ENCODE peak calls at places on chromosomes 4 and X, in seven cellular contexts. X is tibial nerve, Z is hepatocyte, V is upper lobe of right lung, U is adrenal gland, K is pancreas, T is mesendoderm. F is an unnamed sample. For H3K4me1, the result is how much of the 10 kb centered on the place peaks cover.

GRCh38 chr4:845233-845835 is 19.4 kb upstream of the CPLX1 start:
- DNase-seq in X (no peak), Z (no peak), V (no peak), U (peak), K (peak), T (no peak), F (no peak)

GRCh38 chr4:41991916-41992767 is 1.8 kb downstream of the SLC30A9 start:
- DNase-seq in X (no peak), Z (peak), V (no peak), U (no peak), K (no peak), T (no peak), F (no peak)

GRCh38 chr4:112005027-112005426 is 140.2 kb upstream of the FAM241A start:
- DNase-seq in X (no peak), Z (no peak), V (no peak), U (no peak), K (no peak), T (no peak), F (no peak)

GRCh38 chrX:2513120-2513664 is 12.4 kb upstream of the DHRSX start:
- DNase-seq in X (no peak), Z (no peak), V (no peak), U (no peak), K (no peak), T (peak), F (no peak)

GRCh38 chr4:182881928-182882327 is 35.3 kb downstream of the DCTD start:
- DNase-seq in X (no peak), Z (no peak), V (no peak), U (peak), K (peak), T (no peak), F (no peak)

GRCh38 chrX:16807976-16808542 is 21.8 kb downstream of the TXLNG start:
- DNase-seq in X (no peak), Z (peak), V (no peak), U (peak), K (no peak), T (peak), F (no peak)

GRCh38 chr4:156321203-156321602 is 367.5 kb upstream of the CTSO start:
- DNase-seq in X (no peak), Z (no peak), V (no peak), U (no peak), K (no peak), T (no peak), F (no peak)

GRCh38 chrX:56802921-56803848 is 74.1 kb downstream of the NBDY start:
- DNase-seq in X (peak), Z (peak), V (no peak), U (peak), K (peak), T (peak), F (peak)

GRCh38 chr4:159105761-159106243 is 2.9 kb downstream of the RAPGEF2 start:
- DNase-seq in X (peak), Z (no peak), V (no peak), U (no peak), K (no peak), T (peak), F (no peak)

GRCh38 chr4:13721894-13722293 is 94.4 kb upstream of the BOD1L1 start:
- DNase-seq in X (no peak), Z (no peak), V (no peak), U (no peak), K (no peak), T (no peak), F (no peak)

GRCh38 chr4:155566241-155566823 is 100.3 kb upstream of the GUCY1A1 start:
- DNase-seq in X (no peak), Z (no peak), V (no peak), U (no peak), K (no peak), T (no peak), F (no peak)

GRCh38 chrX:53082773-53083616 is 828 bp downstream of the TSPYL2 start:
- DNase-seq in X (no peak), Z (no peak), V (no peak), U (no peak), K (no peak), T (no peak), F (no peak)

GRCh38 chr4:156294577-156294976 is 340.9 kb upstream of the CTSO start:
- DNase-seq in X (no peak), Z (peak), V (no peak), U (no peak), K (no peak), T (peak), F (no peak)

DNA sequence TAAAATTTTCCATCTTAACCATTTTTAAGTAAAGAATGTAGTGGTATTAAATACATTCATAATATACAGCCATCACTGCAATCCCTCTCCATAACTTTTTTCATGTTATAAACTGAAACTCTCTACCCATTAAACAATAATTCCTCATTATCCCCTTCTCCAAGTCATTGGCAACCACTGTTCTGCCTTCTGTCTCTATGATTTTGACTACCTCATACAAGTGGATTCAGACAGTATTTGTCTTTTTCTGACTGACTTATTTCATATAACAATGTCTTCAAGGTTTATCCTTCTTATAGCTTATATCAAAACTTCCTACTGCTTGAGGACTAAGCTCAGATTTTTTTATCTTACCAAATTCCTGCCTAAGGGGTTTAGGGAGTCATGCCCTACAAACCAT is 1723.1 kb upstream of the AGA start:
- DNase-seq in X (no peak), Z (no peak), V (no peak), U (no peak), K (no peak), T (no peak), F (no peak)
- H3K4me3 ChIP-seq in X (no peak), Z (no peak), V (no peak), U (no peak), K (no peak), T (no peak), F (no peak)

GRCh38 chrX:42948723-42949122 is 170.8 kb upstream of the PPP1R2C start:
- DNase-seq in X (no peak), Z (no peak), V (no peak), U (no peak), K (no peak), T (peak), F (no peak)
- H3K27ac ChIP-seq in X (no peak), Z (no peak), V (no peak), U (no peak), K (no peak), T (no peak), F (no peak)

GRCh38 chr4:16230308-16230707 is 4.0 kb upstream of the TAPT1 start:
- DNase-seq in X (no peak), Z (no peak), V (no peak), U (no peak), K (no peak), T (no peak), F (no peak)
- H3K4me1 ChIP-seq in X (under half), Z (under half), V (under half), U (half or more), K (under half), T (under half), F (under half)

GRCh38 chr4:176925962-176926361 is 133.2 kb upstream of the VEGFC start:
- DNase-seq in X (no peak), Z (no peak), V (no peak), U (no peak), K (no peak), T (no peak), F (no peak)

GRCh38 chr4:176924238-176924637 is 131.5 kb upstream of the VEGFC start:
- DNase-seq in X (no peak), Z (no peak), V (no peak), U (no peak), K (no peak), T (no peak), F (no peak)

GRCh38 chr4:176920694-176921093 is 128.0 kb upstream of the VEGFC start:
- DNase-seq in X (no peak), Z (no peak), V (no peak), U (no peak), K (no peak), T (no peak), F (no peak)

GRCh38 chr4:176919631-176920030 is 126.9 kb upstream of the VEGFC start:
- DNase-seq in X (no peak), Z (no peak), V (no peak), U (no peak), K (no peak), T (no peak), F (no peak)

GRCh38 chr4:176921256-176921655 is 128.5 kb upstream of the VEGFC start:
- DNase-seq in X (no peak), Z (no peak), V (no peak), U (no peak), K (no peak), T (no peak), F (no peak)
- H3K4me3 ChIP-seq in X (no peak), Z (no peak), V (no peak), U (no peak), K (no peak), T (no peak), F (no peak)

DNA sequence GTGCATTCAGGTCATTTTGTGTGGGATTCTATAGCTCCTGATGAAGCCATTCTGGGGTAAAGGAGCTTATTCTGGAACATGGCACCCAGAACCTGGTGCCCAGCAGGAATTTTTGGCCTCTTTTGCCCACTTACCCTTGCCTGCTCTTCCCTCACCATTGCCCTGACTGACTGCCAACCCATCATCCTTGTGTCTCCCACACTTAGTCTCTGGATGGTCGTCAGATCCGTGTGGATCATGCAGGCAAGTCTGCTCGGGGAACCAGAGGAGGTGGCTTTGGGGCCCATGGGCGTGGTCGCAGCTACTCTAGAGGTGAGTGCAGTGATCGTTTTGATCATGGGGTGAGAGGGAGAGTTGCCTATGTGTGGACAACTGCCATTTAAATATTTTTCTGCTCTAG is 1.8 kb downstream of the RBM3 start:
- DNase-seq in X (no peak), Z (no peak), V (no peak), U (no peak), K (no peak), T (no peak), F (no peak)
- H3K27ac ChIP-seq in X (peak), Z (no peak), V (no peak), U (no peak), K (no peak), T (no peak), F (peak)

GRCh38 chrX:107678957-107679740 is 50.8 kb downstream of the PRPS1 start:
- DNase-seq in X (peak), Z (peak), V (peak), U (peak), K (no peak), T (no peak), F (peak)
- H3K4me1 ChIP-seq in X (under half), Z (under half), V (under half), U (under half), K (under half), T (under half), F (under half)

GRCh38 chr4:109298279-109299010 is 4.0 kb downstream of the COL25A1 start:
- DNase-seq in X (no peak), Z (peak), V (no peak), U (no peak), K (no peak), T (peak), F (no peak)

GRCh38 chr4:109301691-109302365 is 630 bp downstream of the COL25A1 start:
- DNase-seq in X (no peak), Z (peak), V (no peak), U (peak), K (no peak), T (peak), F (no peak)

GRCh38 chr4:109302366-109303140 is at the start of gene COL25A1:
- DNase-seq in X (peak), Z (peak), V (peak), U (peak), K (peak), T (peak), F (peak)

GRCh38 chr4:109303141-109303499 is 662 bp upstream of the COL25A1 start:
- DNase-seq in X (no peak), Z (peak), V (peak), U (no peak), K (no peak), T (peak), F (no peak)
- H3K4me3 ChIP-seq in X (peak), Z (peak), V (peak), U (peak), K (peak), T (peak), F (peak)

GRCh38 chr4:151488968-151489367 is 80.0 kb downstream of the FHIP1A start:
- DNase-seq in X (no peak), Z (no peak), V (no peak), U (no peak), K (no peak), T (peak), F (no peak)

GRCh38 chr4:151481813-151482212 is 72.8 kb downstream of the FHIP1A start:
- DNase-seq in X (no peak), Z (no peak), V (no peak), U (no peak), K (no peak), T (no peak), F (no peak)

GRCh38 chr4:151485541-151486131 is 76.7 kb downstream of the FHIP1A start:
- DNase-seq in X (no peak), Z (no peak), V (no peak), U (no peak), K (peak), T (peak), F (no peak)

GRCh38 chr4:151486166-151486565 is 77.2 kb downstream of the FHIP1A start:
- DNase-seq in X (no peak), Z (no peak), V (no peak), U (no peak), K (no peak), T (no peak), F (no peak)

DNA sequence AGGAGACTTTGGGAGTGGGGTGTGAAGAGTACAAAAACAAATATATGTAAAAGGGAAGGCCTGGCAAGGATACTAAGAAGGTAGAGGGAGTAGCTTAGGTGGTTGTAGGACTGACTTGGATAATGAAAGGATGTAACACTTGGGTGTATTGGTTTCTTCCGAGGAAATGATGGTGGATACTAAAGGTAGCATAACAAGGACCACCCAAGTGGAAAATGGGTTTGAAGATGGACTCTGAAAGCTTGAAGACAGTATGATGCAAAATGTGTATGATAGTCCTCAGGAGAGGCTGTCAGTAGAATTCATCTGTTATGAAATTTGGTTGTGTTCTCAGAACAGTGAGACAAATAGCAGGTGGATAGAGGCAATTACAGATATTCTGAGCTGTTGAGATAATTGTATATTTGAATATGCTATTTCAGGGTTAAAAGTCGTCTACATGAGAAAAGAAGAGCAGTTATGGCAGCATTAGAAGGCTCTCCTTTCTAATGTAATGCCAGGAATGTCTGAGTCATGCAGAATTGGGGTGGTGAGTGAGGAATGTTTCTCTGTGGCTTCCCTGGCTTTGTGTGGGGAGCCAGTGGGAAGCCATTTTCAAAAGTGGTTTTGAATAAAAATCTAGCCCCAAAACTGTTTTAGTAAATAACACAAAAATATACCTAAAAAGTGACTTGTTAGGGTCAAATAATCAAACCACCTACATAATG is 75.6 kb downstream of the FHIP1A start:
- DNase-seq in X (no peak), Z (peak), V (no peak), U (peak), K (no peak), T (peak), F (no peak)
- H3K27ac ChIP-seq in X (no peak), Z (no peak), V (no peak), U (no peak), K (no peak), T (peak), F (peak)

DNA sequence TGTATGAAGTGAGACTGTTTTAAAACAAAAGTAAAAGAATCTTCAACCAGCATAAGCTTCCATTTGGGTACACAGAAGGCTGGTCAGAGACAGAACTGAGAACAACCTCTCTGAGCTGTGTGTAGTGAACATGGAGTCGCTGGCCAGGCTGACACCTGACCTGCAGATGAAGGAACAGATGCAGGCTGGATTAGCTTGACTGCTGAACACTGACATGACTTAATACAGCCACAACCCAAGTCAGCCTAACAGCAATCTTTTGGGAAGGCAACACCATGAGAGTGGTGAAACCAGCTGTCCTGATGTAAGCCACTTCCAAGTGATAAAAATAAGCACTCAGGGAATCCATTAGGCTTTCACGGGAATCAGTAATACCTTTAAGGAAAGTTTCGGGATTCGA is 10.1 kb downstream of the SCARB2 start:
- DNase-seq in X (no peak), Z (no peak), V (no peak), U (no peak), K (no peak), T (no peak), F (peak)
- H3K4me1 ChIP-seq in X (half or more), Z (half or more), V (half or more), U (half or more), K (half or more), T (under half), F (half or more)